ENCODE peak calls at places on chromosomes 2 and 18, in seven cellular contexts. M, D, K, R, V, B and X are unnamed samples.

GRCh38 chr2:36367497-36368353 is 12.1 kb downstream of the CRIM1 start:
- DNase-seq in M (no peak), D (no peak), K (no peak), R (no peak), V (no peak), B (no peak), X (no peak)

GRCh38 chr18:66560092-66560491 is 43.8 kb downstream of the CDH19 start:
- DNase-seq in M (no peak), D (no peak), K (no peak), R (peak; percentile 34), V (peak; percentile 10), B (no peak), X (no peak)

GRCh38 chr18:36653141-36653869 is 175.5 kb downstream of the TPGS2 start:
- DNase-seq in M (no peak), D (no peak), K (no peak), R (no peak), V (no peak), B (no peak), X (no peak)

GRCh38 chr18:6427281-6427680 is 12.6 kb upstream of the L3MBTL4 start:
- DNase-seq in M (no peak), D (no peak), K (no peak), R (no peak), V (no peak), B (no peak), X (no peak)

GRCh38 chr18:75727479-75727878 is 300.0 kb upstream of the SMIM21 start:
- DNase-seq in M (peak; percentile 79), D (no peak), K (peak; percentile 0), R (peak; percentile 58), V (peak; percentile 56), B (no peak), X (peak; percentile 71)

GRCh38 chr18:21167641-21168372 is 56.2 kb upstream of the ROCK1 start:
- DNase-seq in M (peak; percentile 76), D (no peak), K (no peak), R (peak; percentile 13), V (peak; percentile 19), B (no peak), X (no peak)

GRCh38 chr2:27049422-27050280 is 1.8 kb upstream of the AGBL5 start:
- DNase-seq in M (no peak), D (no peak), K (peak; percentile 61), R (peak; percentile 53), V (no peak), B (no peak), X (peak; percentile 68)

GRCh38 chr2:62465741-62466500 is 40.1 kb downstream of the TMEM17 start:
- DNase-seq in M (peak; percentile 69), D (no peak), K (no peak), R (peak; percentile 65), V (no peak), B (no peak), X (no peak)

GRCh38 chr2:23524261-23524706 is 139.3 kb downstream of the KLHL29 start:
- DNase-seq in M (no peak), D (peak; percentile 49), K (no peak), R (no peak), V (peak; percentile 20), B (peak; percentile 17), X (no peak)

GRCh38 chr18:31487251-31488015 is 10.5 kb upstream of the DSG2 start:
- DNase-seq in M (no peak), D (no peak), K (no peak), R (no peak), V (no peak), B (peak; percentile 90), X (no peak)

GRCh38 chr2:187422277-187422676 is 25.8 kb downstream of the CALCRL start:
- DNase-seq in M (no peak), D (no peak), K (no peak), R (no peak), V (no peak), B (no peak), X (no peak)

GRCh38 chr2:1723397-1724042 is 20.8 kb downstream of the PXDN start:
- DNase-seq in M (no peak), D (no peak), K (no peak), R (no peak), V (no peak), B (no peak), X (no peak)

GRCh38 chr2:10490806-10491291 is 42.7 kb upstream of the ODC1 start:
- DNase-seq in M (no peak), D (no peak), K (no peak), R (no peak), V (no peak), B (no peak), X (no peak)

GRCh38 chr2:188601391-188601790 is 309.7 kb downstream of the GULP1 start:
- DNase-seq in M (no peak), D (no peak), K (no peak), R (no peak), V (no peak), B (no peak), X (no peak)

GRCh38 chr2:239500915-239501630 is 100.3 kb upstream of the HDAC4 start:
- DNase-seq in M (no peak), D (no peak), K (no peak), R (no peak), V (no peak), B (no peak), X (no peak)

GRCh38 chr2:75064691-75065396 is 106.4 kb downstream of the POLE4 start:
- DNase-seq in M (peak; percentile 81), D (no peak), K (peak; percentile 51), R (peak; percentile 70), V (peak; percentile 33), B (no peak), X (peak; percentile 86)

GRCh38 chr2:33322099-33322498 is 154.3 kb upstream of the RASGRP3 start:
- DNase-seq in M (no peak), D (no peak), K (no peak), R (no peak), V (no peak), B (no peak), X (no peak)

GRCh38 chr18:9366126-9366714 is 31.6 kb downstream of the TWSG1 start:
- DNase-seq in M (peak; percentile 82), D (no peak), K (no peak), R (peak; percentile 49), V (peak; percentile 44), B (peak; percentile 38), X (peak; percentile 31)

GRCh38 chr2:62485780-62486765 is 19.9 kb downstream of the TMEM17 start:
- DNase-seq in M (no peak), D (no peak), K (no peak), R (no peak), V (no peak), B (no peak), X (no peak)

GRCh38 chr18:681985-682384 is 24.5 kb downstream of the TYMS start:
- DNase-seq in M (no peak), D (no peak), K (no peak), R (no peak), V (no peak), B (no peak), X (no peak)

GRCh38 chr2:137838255-137839092 is 125.8 kb upstream of the HNMT start:
- DNase-seq in M (no peak), D (no peak), K (peak; percentile 50), R (peak; percentile 11), V (no peak), B (no peak), X (no peak)

GRCh38 chr2:148582679-148583511 is 61.7 kb upstream of the EPC2 start:
- DNase-seq in M (no peak), D (no peak), K (no peak), R (no peak), V (no peak), B (no peak), X (no peak)

GRCh38 chr2:236498369-236498768 is 71.3 kb upstream of the ACKR3 start:
- DNase-seq in M (no peak), D (no peak), K (no peak), R (no peak), V (peak; percentile 89), B (no peak), X (no peak)

GRCh38 chr2:15825276-15826060 is 114.9 kb upstream of the MYCN start:
- DNase-seq in M (no peak), D (no peak), K (no peak), R (no peak), V (no peak), B (no peak), X (peak; percentile 40)

GRCh38 chr18:41372266-41372665 is 582.8 kb upstream of the PIK3C3 start:
- DNase-seq in M (peak; percentile 28), D (no peak), K (no peak), R (no peak), V (no peak), B (no peak), X (no peak)
- TF ChIP-seq CTCF in M (no peak), D (no peak), K (no peak), R (no peak), V (no peak), B (no peak), X (no peak)

GRCh38 chr2:50872543-50872942 is 159.4 kb downstream of the NRXN1 start:
- DNase-seq in M (no peak), D (no peak), K (no peak), R (no peak), V (no peak), B (no peak), X (no peak)
- TF ChIP-seq CTCF in M (peak; percentile 63), D (no peak), K (peak; percentile 37), R (no peak), V (no peak), B (peak; percentile 4), X (no peak)

GRCh38 chr18:64019922-64020756 is 50.3 kb downstream of the SERPINB8 start:
- DNase-seq in M (no peak), D (no peak), K (no peak), R (no peak), V (no peak), B (no peak), X (no peak)

DNA sequence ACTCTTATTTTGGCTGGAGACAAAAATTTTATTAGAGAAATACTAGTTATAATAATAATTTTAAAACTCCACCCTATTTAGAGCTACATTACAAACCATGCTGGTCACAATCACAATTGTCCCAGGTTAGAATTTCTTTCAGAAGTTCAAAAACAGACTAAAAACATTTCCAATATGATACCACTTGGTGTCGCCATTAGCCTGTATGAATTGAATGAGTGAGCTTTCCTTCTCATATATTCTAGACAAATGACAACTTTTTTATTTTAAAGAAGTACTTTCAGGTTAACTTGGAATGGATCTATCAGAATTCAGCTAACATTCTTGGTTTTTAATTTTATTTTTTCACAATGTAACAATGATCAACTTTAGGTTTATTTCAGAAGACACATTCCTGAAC is 48.0 kb downstream of the SERPINB8 start:
- DNase-seq in M (no peak), D (no peak), K (peak; percentile 7), R (no peak), V (no peak), B (no peak), X (no peak)
- TF ChIP-seq CTCF in M (peak; percentile 76), D (no peak), K (peak; percentile 71), R (peak; percentile 49), V (no peak), B (no peak), X (peak; percentile 56)

GRCh38 chr2:37742286-37742685 is 70.8 kb upstream of the CDC42EP3 start:
- DNase-seq in M (no peak), D (no peak), K (no peak), R (no peak), V (no peak), B (no peak), X (no peak)

GRCh38 chr2:37744010-37744409 is 72.6 kb upstream of the CDC42EP3 start:
- DNase-seq in M (no peak), D (no peak), K (no peak), R (no peak), V (no peak), B (no peak), X (no peak)

GRCh38 chr2:37737507-37737906 is 66.1 kb upstream of the CDC42EP3 start:
- DNase-seq in M (no peak), D (no peak), K (no peak), R (no peak), V (no peak), B (no peak), X (no peak)

GRCh38 chr2:37740330-37740729 is 68.9 kb upstream of the CDC42EP3 start:
- DNase-seq in M (no peak), D (no peak), K (no peak), R (no peak), V (no peak), B (no peak), X (no peak)

GRCh38 chr2:37738266-37738885 is 66.9 kb upstream of the CDC42EP3 start:
- DNase-seq in M (no peak), D (no peak), K (no peak), R (no peak), V (no peak), B (no peak), X (no peak)
- TF ChIP-seq CTCF in M (no peak), D (no peak), K (no peak), R (no peak), V (no peak), B (no peak), X (no peak)